ENCODE peak calls at places on chromosomes 1 and 21, in four cellular contexts. K is stomach, C is ovary, G is HepG2. O is an unnamed sample.
A peak's percentile ranks its signal among the peaks of the same experiment; 100 is the strongest.

GRCh38 chr1:103576065-103576464 is 4.7 kb downstream of the AMY2B start:
- DNase-seq in K (no peak), G (no peak), C (no peak), O (no peak)

GRCh38 chr1:26950602-26951001 is 9.7 kb downstream of the KDF1 start:
- DNase-seq in C (no peak), G (no peak), K (no peak), O (no peak)

GRCh38 chr1:35406103-35406502 is 137.6 kb downstream of the ZMYM4 start:
- DNase-seq in K (no peak), C (no peak), G (no peak), O (no peak)

GRCh38 chr1:89826594-89826993 is 5.8 kb downstream of the LRRC8D start:
- DNase-seq in C (no peak), K (no peak), G (peak; percentile 81), O (no peak)

GRCh38 chr1:58305622-58306021 is 240.9 kb downstream of the OMA1 start:
- DNase-seq in C (no peak), K (no peak), G (no peak), O (no peak)

GRCh38 chr1:178633068-178633467 is 92.0 kb upstream of the RALGPS2 start:
- DNase-seq in G (no peak), C (no peak), K (no peak), O (no peak)

GRCh38 chr1:161367684-161368398 is at the start of gene CFAP126:
- DNase-seq in K (peak; percentile 49), G (peak; percentile 90), C (peak; percentile 48), O (no peak)

GRCh38 chr1:84780000-84780716 is 89.9 kb upstream of the SSX2IP start:
- DNase-seq in C (no peak), G (no peak), K (no peak), O (no peak)

GRCh38 chr1:46480959-46481646 is 8.5 kb upstream of the DMBX1 start:
- DNase-seq in K (no peak), G (no peak), C (no peak), O (no peak)

GRCh38 chr1:160682983-160683886 is 28.4 kb downstream of the CD48 start:
- DNase-seq in K (no peak), G (no peak), C (no peak), O (no peak)

GRCh38 chr21:38258803-38259485 is 2.2 kb downstream of the KCNJ15 start:
- DNase-seq in C (no peak), K (no peak), G (no peak), O (no peak)

GRCh38 chr1:227729144-227729880 is 5.8 kb downstream of the JMJD4 start:
- DNase-seq in G (no peak), C (peak; percentile 44), K (no peak), O (no peak)

GRCh38 chr1:175857756-175858155 is 114.4 kb upstream of the TNR start:
- DNase-seq in C (no peak), K (no peak), G (no peak), O (no peak)

GRCh38 chr1:41807390-41807789 is 111.3 kb downstream of the HIVEP3 start:
- DNase-seq in K (no peak), C (no peak), G (no peak), O (no peak)

GRCh38 chr1:46342084-46342656 is 1.6 kb downstream of the NSUN4 start:
- DNase-seq in K (no peak), G (no peak), C (no peak), O (no peak)

GRCh38 chr1:155192346-155193274 is 15.1 kb downstream of the THBS3 start:
- DNase-seq in K (peak; percentile 89), C (no peak), G (no peak), O (peak; percentile 44)

GRCh38 chr1:193070395-193070753 is 11.0 kb downstream of the RO60 start:
- DNase-seq in C (no peak), G (no peak), K (no peak), O (no peak)

GRCh38 chr21:38440746-38441145 is 57.5 kb downstream of the ERG start:
- DNase-seq in G (peak; percentile 18), K (no peak), C (no peak), O (no peak)

GRCh38 chr1:67280696-67281095 is 27.0 kb upstream of the IL12RB2 start:
- DNase-seq in K (no peak), C (no peak), G (no peak), O (no peak)

DNA sequence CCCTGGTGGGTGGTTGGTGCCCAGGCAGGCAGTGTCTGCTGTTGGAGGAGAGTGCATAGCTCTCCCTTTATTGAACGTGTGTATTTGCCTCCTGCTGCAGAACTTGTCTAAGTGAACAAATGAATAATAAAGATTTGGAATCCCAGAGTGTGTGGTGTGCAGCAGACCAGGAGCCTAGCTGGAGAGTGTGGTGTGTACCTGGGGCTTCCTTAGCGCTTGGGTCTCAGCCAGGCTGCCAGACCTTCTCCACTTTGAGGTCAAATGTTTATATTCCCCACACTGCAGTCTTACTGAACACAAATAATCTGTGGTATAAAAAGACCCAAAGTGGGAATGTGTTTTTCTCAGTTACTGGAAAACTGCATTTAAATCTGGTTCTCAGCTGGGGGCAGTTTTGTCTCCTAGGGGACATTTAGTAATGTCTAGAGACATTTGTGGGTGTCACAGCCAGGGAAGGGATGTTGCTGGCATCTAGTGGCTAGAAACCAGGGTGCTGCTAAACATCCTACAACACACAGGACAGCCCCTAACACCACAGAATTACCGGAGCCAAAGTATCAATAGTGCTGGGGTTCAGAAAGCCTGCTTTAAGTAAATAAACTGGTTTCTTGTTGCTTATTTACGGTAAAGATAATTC is 23.6 kb downstream of the SLC37A1 start:
- DNase-seq in G (no peak), C (no peak), K (no peak), O (no peak)
- H3K4me1 ChIP-seq in G (no peaks in the 10 kb centered on the region), C (no peaks in the 10 kb centered on the region), K (peaks cover 70% of the 10 kb centered on the region), O (peaks cover 4% of the 10 kb centered on the region)

GRCh38 chr1:153647375-153647714 is 11.2 kb upstream of the SNAPIN start:
- DNase-seq in G (no peak), K (no peak), C (peak; percentile 13), O (no peak)
- TF ChIP-seq CTCF in G (peak; percentile 42), K (no peak), C (no peak), O (no peak)

GRCh38 chr21:33362044-33362555 is 37.3 kb downstream of the IFNAR1 start:
- DNase-seq in K (peak; percentile 50), C (no peak), G (no peak), O (no peak)
- TF ChIP-seq POLR2A in K (no peak), C (no peak), G (no peak), O (no peak)

DNA sequence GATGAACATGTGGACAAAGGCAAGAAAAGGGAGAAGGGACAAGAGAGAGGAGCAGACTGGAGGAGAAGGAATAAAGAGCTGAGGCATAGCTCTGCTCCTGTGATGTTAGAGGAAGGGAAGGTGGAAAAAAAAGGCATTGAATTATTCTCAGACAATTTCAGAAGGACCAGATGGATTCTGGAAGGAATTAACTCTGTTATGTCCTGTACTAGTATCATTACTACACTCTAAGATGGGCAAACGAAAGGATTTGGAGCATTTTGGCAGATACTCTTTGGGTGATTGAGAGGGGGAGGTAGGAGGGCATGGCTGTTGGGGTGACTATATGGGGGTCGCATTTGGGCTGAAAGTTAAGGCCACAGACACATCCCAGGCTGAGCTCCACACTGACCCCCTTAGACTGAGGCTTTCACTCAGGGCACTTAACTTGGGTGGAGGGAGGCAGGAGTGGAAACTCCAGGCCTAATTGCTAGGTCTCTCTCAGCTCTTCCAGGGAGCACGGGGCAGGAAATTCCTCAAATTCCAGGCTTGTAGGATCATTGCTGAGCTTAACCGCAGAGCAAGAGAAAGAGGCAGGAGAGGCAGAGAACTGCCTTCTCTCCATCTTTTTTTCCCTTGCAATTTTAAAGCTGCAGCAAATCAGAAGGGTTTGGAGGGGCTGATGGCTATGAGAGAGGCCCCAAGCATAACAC is 25.9 kb downstream of the KIRREL1 start:
- DNase-seq in C (no peak), G (peak; percentile 42), K (no peak), O (peak; percentile 70)
- H3K4me1 ChIP-seq in C (peaks cover 27% of the 10 kb centered on the region), G (peaks cover 9% of the 10 kb centered on the region), K (peaks cover 18% of the 10 kb centered on the region), O (peaks cover 18% of the 10 kb centered on the region)

GRCh38 chr1:233424727-233425222 is 97.3 kb downstream of the MAP3K21 start:
- DNase-seq in C (no peak), G (no peak), K (no peak), O (no peak)
- TF ChIP-seq CTCF in C (no peak), G (no peak), K (no peak), O (no peak)

GRCh38 chr1:19814244-19814661 is 830 bp downstream of the RNF186 start:
- DNase-seq in K (no peak), C (no peak), G (no peak), O (no peak)

GRCh38 chr1:19812875-19813650 is 2.0 kb downstream of the RNF186 start:
- DNase-seq in K (no peak), C (no peak), G (no peak), O (peak; percentile 27)

GRCh38 chr1:19813651-19813960 is 1.5 kb downstream of the RNF186 start:
- DNase-seq in G (no peak), K (no peak), C (no peak), O (no peak)

GRCh38 chr1:19815801-19816736 is 986 bp upstream of the RNF186 start:
- DNase-seq in G (peak; percentile 77), C (no peak), K (peak; percentile 75), O (no peak)

DNA sequence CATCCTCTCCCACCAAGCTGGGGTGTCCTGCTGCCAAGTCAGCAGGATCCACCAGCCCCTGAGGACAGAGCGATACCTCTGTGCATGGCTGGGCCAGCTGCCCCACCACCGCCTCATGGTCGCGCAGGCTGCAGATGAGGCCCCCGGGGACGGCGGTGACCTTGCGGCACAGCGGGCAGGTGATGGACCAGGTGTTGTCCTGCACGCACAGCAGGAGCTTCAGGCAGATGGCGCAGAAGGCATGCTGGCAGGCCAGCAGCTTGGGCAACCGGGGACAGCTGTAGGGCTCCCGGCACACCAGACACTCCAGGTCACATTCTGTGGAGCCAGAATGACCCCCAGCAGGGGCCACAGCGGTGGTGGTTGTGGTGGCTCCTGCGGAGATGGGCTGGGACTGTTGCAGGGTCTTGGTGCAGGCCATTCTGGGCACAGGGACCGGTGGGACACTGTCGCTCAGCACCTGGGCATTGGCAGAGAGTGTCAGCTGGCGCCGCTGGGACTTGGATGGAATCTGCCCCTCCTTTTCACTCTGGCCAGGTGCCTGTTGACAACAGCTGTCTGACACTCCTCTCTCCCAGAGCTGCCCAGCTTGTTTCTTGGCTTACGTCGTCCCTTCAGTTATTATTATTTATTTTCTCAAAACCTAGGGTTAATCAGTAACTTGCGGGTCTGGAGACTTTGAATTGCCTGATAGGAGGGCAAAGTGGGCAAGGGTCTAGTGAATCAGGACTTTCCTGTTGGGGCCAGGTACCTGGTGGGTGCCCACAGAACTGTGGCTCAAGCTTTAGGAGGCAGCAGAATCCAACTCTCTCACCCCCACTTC is at the start of gene RNF186:
- DNase-seq in C (no peak), K (peak; percentile 90), G (peak; percentile 68), O (no peak)
- TF ChIP-seq POLR2A in C (no peak), K (no peak), G (no peak), O (no peak)